ENCODE peak calls at places on chromosomes 11 and 22, in four cellular contexts. S, J, Z and R are unnamed samples.

GRCh38 chr11:73406131-73406530 is 29.9 kb downstream of the RELT start:
- DNase-seq in S (no peak), J (no peak), Z (no peak), R (no peak)

GRCh38 chr11:45453721-45454120 is 167.6 kb upstream of the SYT13 start:
- DNase-seq in S (no peak), J (no peak), Z (no peak), R (no peak)

GRCh38 chr11:62337682-62338181 is 484 bp downstream of the ASRGL1 start:
- DNase-seq in S (no peak), J (no peak), Z (peak), R (no peak)

GRCh38 chr11:106276126-106276525 is 198.7 kb downstream of the AASDHPPT start:
- DNase-seq in S (no peak), J (no peak), Z (no peak), R (no peak)

GRCh38 chr11:13486926-13487660 is 8.7 kb downstream of the PTH start:
- DNase-seq in S (no peak), J (no peak), Z (peak), R (no peak)

GRCh38 chr11:121508449-121508848 is 55.7 kb upstream of the SORL1-AS1 start:
- DNase-seq in S (no peak), J (no peak), Z (no peak), R (no peak)

GRCh38 chr11:43834291-43834690 is 46.3 kb upstream of the ALKBH3 start:
- DNase-seq in S (no peak), J (no peak), Z (no peak), R (no peak)

GRCh38 chr11:112457532-112457931 is 196.9 kb upstream of the PLET1 start:
- DNase-seq in S (no peak), J (no peak), Z (no peak), R (no peak)

GRCh38 chr11:121437018-121437685 is 15.0 kb upstream of the SORL1 start:
- DNase-seq in S (no peak), J (no peak), Z (no peak), R (no peak)

GRCh38 chr11:104876838-104877500 is 21.3 kb downstream of the CASP12 start:
- DNase-seq in S (no peak), J (no peak), Z (no peak), R (no peak)

GRCh38 chr11:13104619-13105236 is 95.6 kb downstream of the RASSF10 start:
- DNase-seq in S (no peak), J (no peak), Z (no peak), R (no peak)

GRCh38 chr22:36612458-36612857 is 83.5 kb upstream of the EIF3D start:
- DNase-seq in S (peak), J (peak), Z (no peak), R (peak)

GRCh38 chr11:12841946-12842630 is 167.0 kb upstream of the RASSF10 start:
- DNase-seq in S (peak), J (no peak), Z (peak), R (peak)

GRCh38 chr11:118708296-118708695 is 28.8 kb upstream of the TREH start:
- DNase-seq in S (no peak), J (no peak), Z (no peak), R (no peak)

GRCh38 chr11:70507466-70508230 is 109.3 kb downstream of the CTTN start:
- DNase-seq in S (no peak), J (no peak), Z (peak), R (no peak)

GRCh38 chr11:78045851-78046485 is 17.7 kb upstream of the THRSP start:
- DNase-seq in S (peak), J (no peak), Z (peak), R (no peak)

GRCh38 chr11:105167244-105167643 is 27.7 kb upstream of the CARD18 start:
- DNase-seq in S (no peak), J (no peak), Z (no peak), R (no peak)

GRCh38 chr11:92556435-92556834 is 331.8 kb downstream of the FAT3 start:
- DNase-seq in S (no peak), J (no peak), Z (no peak), R (no peak)

GRCh38 chr11:130514316-130514715 is 65.9 kb downstream of the ADAMTS15 start:
- DNase-seq in S (no peak), J (no peak), Z (peak), R (no peak)

GRCh38 chr11:62974848-62975522 is 9.8 kb downstream of the SLC22A6 start:
- DNase-seq in S (no peak), J (no peak), Z (peak), R (no peak)

GRCh38 chr11:109695696-109696095 is 273.7 kb downstream of the C11orf87 start:
- DNase-seq in S (peak), J (no peak), Z (no peak), R (no peak)

GRCh38 chr11:70498171-70498571 is 99.8 kb downstream of the CTTN start:
- DNase-seq in S (no peak), J (no peak), Z (peak), R (no peak)

GRCh38 chr22:34851918-34852662 is 213.9 kb upstream of the ISX start:
- DNase-seq in S (no peak), J (no peak), Z (no peak), R (no peak)

GRCh38 chr11:65545853-65546216 is 12.3 kb downstream of the LTBP3 start:
- DNase-seq in S (no peak), J (no peak), Z (no peak), R (no peak)